ENCODE peak calls at places on chromosomes 7 and 10, in five cellular contexts. A is foreskin fibroblast, D is fibroblast of lung, M is glutamatergic neuron, V is dorsolateral prefrontal cortex. J is an unnamed sample.

GRCh38 chr10:3811331-3811870 is 26.4 kb upstream of the KLF6 start:
- DNase-seq in A (peak; percentile 41), V (no peak), M (no peak), D (peak; percentile 85), J (no peak)

GRCh38 chr10:79286318-79286951 is 60.8 kb upstream of the PPIF start:
- DNase-seq in V (peak; percentile 76), D (no peak), A (peak; percentile 51), M (no peak), J (no peak)

GRCh38 chr7:77657427-77658331 is 38.6 kb upstream of the RSBN1L start:
- DNase-seq in V (peak; percentile 23), D (peak; percentile 61), M (no peak), A (no peak), J (peak; percentile 49)

GRCh38 chr7:43926193-43927043 is at the start of gene UBE2D4:
- DNase-seq in M (peak; percentile 88), V (peak; percentile 94), D (peak; percentile 59), A (peak; percentile 65), J (peak; percentile 57)

GRCh38 chr10:125022671-125023070 is 80.7 kb downstream of the ZRANB1 start:
- DNase-seq in A (no peak), D (no peak), V (no peak), M (no peak), J (no peak)

GRCh38 chr10:89554433-89554832 is 19.0 kb upstream of the SLC16A12 start:
- DNase-seq in V (no peak), M (no peak), D (no peak), A (no peak), J (no peak)

GRCh38 chr10:7199152-7199760 is 211.6 kb downstream of the SFMBT2 start:
- DNase-seq in V (no peak), A (no peak), M (no peak), D (peak; percentile 84), J (no peak)

GRCh38 chr10:69327463-69328345 is 49.4 kb downstream of the HK1 start:
- DNase-seq in V (peak; percentile 78), A (peak; percentile 67), D (peak; percentile 81), M (no peak), J (peak; percentile 65)

GRCh38 chr7:32479574-32480200 is 10.5 kb downstream of the LSM5 start:
- DNase-seq in M (peak; percentile 31), D (peak; percentile 67), V (no peak), A (no peak), J (peak; percentile 52)

GRCh38 chr10:76399216-76399615 is 967.8 kb downstream of the LRMDA start:
- DNase-seq in M (no peak), A (no peak), D (no peak), V (no peak), J (no peak)

GRCh38 chr10:62083868-62084267 is 182.4 kb downstream of the ARID5B start:
- DNase-seq in V (no peak), M (no peak), D (peak; percentile 89), A (peak; percentile 42), J (peak; percentile 55)

GRCh38 chr7:99505324-99505662 is 831 bp downstream of the ZKSCAN5 start:
- DNase-seq in V (no peak), M (no peak), D (no peak), A (no peak), J (no peak)
- TF ChIP-seq CTCF in V (no peak), M (no peak), D (no peak), A (no peak), J (no peak)

GRCh38 chr7:101959342-101959741 is 141.9 kb downstream of the CUX1 start:
- DNase-seq in M (no peak), V (no peak), D (no peak), A (no peak), J (no peak)

GRCh38 chr7:101959829-101960228 is 142.4 kb downstream of the CUX1 start:
- DNase-seq in M (no peak), V (no peak), A (no peak), D (no peak), J (no peak)

GRCh38 chr7:101960985-101961708 is 143.7 kb downstream of the CUX1 start:
- DNase-seq in A (no peak), V (no peak), M (no peak), D (no peak), J (no peak)

GRCh38 chr7:101957733-101958525 is 140.5 kb downstream of the CUX1 start:
- DNase-seq in A (no peak), V (no peak), M (no peak), D (no peak), J (no peak)

DNA sequence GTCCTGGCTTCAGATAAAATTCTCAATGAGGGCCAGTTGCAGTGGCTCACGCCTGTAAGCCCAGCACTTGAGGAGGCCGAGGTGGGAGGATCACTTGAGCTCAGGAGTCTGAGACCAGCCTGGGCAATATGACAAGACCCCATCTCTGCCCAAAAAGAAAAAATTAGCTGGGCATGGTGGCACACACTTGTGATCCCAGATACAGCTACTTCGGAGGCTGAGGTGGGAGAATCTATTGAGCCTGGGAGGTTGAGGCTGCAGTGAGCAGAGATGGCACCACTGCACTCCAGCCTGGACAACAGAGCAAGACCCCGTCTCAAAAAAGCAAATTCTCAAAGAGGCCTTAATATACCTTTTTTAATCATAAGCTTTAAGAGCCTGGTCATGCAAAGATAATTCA is 142.9 kb downstream of the CUX1 start:
- DNase-seq in M (no peak), A (no peak), V (no peak), D (no peak), J (no peak)
- TF ChIP-seq CTCF in M (no peak), A (no peak), V (no peak), D (no peak), J (no peak)

GRCh38 chr10:110221721-110222261 is 14.4 kb downstream of the MXI1 start:
- DNase-seq in V (peak; percentile 85), A (peak; percentile 95), D (peak; percentile 98), M (peak; percentile 57), J (peak; percentile 90)
- TF ChIP-seq CTCF in V (peak; percentile 38), A (peak; percentile 36), D (peak; percentile 39), M (no peak), J (peak; percentile 57)

DNA sequence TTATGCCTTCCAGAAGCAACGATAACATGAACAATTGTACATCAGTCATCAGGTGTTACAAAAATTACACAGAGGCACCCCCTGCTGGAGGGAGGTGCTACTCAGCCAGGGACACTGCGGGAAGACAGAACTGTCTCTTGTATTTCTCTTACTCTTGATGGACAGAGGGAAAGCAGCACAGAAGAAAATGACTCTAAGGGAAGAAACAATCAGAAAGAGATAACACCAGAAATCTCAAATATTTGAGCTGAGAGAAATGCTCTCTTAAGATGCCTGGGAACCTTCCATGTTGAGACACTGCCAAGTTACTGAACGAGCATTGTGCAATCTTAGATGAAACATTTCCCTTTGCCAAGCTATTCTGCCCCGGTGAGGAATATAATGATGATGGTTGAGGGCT is 227.6 kb upstream of the NPSR1 start:
- DNase-seq in M (no peak), A (peak; percentile 25), D (peak; percentile 48), V (peak; percentile 29), J (peak; percentile 35)
- TF ChIP-seq CTCF in M (peak; percentile 33), A (peak; percentile 67), D (peak; percentile 34), V (peak; percentile 33), J (peak; percentile 86)